ENCODE peak calls at places on chromosomes 7 and 10, in six cellular contexts. F, S, M, K, C and Z are unnamed samples.

GRCh38 chr10:6689036-6689435 is 109.0 kb upstream of the PRKCQ start:
- DNase-seq in F (no peak), S (no peak), M (no peak), K (no peak), C (no peak), Z (no peak)

GRCh38 chr10:110368002-110368401 is 63.3 kb upstream of the SMNDC1 start:
- DNase-seq in F (no peak), S (no peak), M (no peak), K (no peak), C (no peak), Z (no peak)

GRCh38 chr7:22842383-22842903 is 19.8 kb upstream of the TOMM7 start:
- DNase-seq in F (no peak), S (peak), M (no peak), K (no peak), C (no peak), Z (no peak)

GRCh38 chr10:20962165-20962564 is 65.1 kb upstream of the NEBL start:
- DNase-seq in F (no peak), S (no peak), M (no peak), K (no peak), C (no peak), Z (no peak)

GRCh38 chr10:48796846-48797245 is 112.2 kb downstream of the WDFY4 start:
- DNase-seq in F (no peak), S (peak), M (no peak), K (no peak), C (no peak), Z (no peak)

GRCh38 chr7:33379891-33380525 is 250.6 kb downstream of the BBS9 start:
- DNase-seq in F (no peak), S (no peak), M (no peak), K (no peak), C (no peak), Z (no peak)

GRCh38 chr10:72567421-72567820 is 58.5 kb downstream of the MICU1 start:
- DNase-seq in F (no peak), S (no peak), M (no peak), K (no peak), C (no peak), Z (peak)

GRCh38 chr7:70380315-70381027 is 751.5 kb upstream of the GALNT17 start:
- DNase-seq in F (no peak), S (no peak), M (no peak), K (no peak), C (no peak), Z (peak)

GRCh38 chr10:83881647-83882046 is 257.7 kb upstream of the GHITM start:
- DNase-seq in F (no peak), S (no peak), M (no peak), K (no peak), C (no peak), Z (no peak)

GRCh38 chr7:111292026-111292430 is 201.1 kb downstream of the LRRN3 start:
- DNase-seq in F (no peak), S (no peak), M (no peak), K (no peak), C (no peak), Z (no peak)

GRCh38 chr7:105691692-105692564 is 110.6 kb upstream of the EFCAB10 start:
- DNase-seq in F (no peak), S (no peak), M (peak), K (peak), C (peak), Z (no peak)

GRCh38 chr7:76505168-76506080 is 4.9 kb upstream of the UPK3B start:
- DNase-seq in F (no peak), S (peak), M (no peak), K (no peak), C (no peak), Z (no peak)

GRCh38 chr7:112162161-112163020 is 43.8 kb downstream of the DOCK4 start:
- DNase-seq in F (peak), S (peak), M (no peak), K (no peak), C (peak), Z (no peak)

GRCh38 chr10:108911814-108912541 is 1011.3 kb downstream of the XPNPEP1 start:
- DNase-seq in F (peak), S (no peak), M (peak), K (peak), C (peak), Z (no peak)

GRCh38 chr10:96746503-96746902 is 26.2 kb upstream of the PIK3AP1 start:
- DNase-seq in F (no peak), S (peak), M (no peak), K (no peak), C (no peak), Z (no peak)

DNA sequence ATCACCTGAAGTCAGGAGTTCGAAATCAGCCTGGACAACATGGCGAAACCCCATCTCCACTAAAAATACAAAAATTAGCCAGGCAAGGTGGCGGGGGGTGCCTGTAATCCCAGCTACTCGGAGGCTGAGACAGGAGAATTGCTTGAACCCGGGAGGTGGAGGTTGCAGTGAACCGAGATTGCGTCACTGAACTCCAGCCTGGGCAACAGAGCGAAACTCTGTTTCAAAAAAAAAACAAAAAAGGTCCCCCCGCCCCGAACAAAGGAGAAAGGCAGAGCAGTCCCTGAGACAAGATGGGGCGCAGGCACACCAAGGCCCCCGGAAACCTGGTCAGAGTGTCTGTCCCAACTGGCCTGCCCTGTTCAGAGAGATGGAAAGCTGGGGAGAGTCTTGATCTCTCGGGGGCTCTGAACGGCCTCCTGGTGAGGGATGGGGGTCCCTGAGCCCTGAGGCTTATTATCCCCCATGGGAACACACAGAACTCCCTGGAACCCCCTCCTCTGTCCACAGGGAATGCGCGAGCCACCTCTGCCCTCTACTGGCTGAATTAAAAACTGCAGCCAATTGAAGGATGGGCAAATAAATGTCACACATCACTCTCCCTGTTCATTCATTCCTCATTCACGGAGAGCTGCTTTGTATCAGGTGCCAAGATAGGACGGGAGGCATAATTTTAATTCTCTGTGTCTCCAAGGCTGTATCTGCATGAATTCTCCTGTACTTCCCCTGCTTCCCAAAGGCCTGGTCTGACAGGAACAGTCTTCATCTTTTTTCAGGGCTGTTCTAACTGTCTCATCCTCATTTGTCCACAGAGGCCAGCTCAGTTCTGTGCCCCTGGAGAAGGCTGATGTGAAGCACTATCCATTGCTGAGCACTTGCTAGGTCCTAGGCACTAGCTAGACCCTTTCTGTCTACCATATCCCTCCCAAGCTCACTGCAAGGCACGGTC is 28.9 kb downstream of the MAT1A start:
- DNase-seq in F (peak), S (peak), M (no peak), K (peak), C (no peak), Z (no peak)
- TF ChIP-seq CTCF in F (peak), S (peak), M (no peak), K (peak), C (peak), Z (peak)

DNA sequence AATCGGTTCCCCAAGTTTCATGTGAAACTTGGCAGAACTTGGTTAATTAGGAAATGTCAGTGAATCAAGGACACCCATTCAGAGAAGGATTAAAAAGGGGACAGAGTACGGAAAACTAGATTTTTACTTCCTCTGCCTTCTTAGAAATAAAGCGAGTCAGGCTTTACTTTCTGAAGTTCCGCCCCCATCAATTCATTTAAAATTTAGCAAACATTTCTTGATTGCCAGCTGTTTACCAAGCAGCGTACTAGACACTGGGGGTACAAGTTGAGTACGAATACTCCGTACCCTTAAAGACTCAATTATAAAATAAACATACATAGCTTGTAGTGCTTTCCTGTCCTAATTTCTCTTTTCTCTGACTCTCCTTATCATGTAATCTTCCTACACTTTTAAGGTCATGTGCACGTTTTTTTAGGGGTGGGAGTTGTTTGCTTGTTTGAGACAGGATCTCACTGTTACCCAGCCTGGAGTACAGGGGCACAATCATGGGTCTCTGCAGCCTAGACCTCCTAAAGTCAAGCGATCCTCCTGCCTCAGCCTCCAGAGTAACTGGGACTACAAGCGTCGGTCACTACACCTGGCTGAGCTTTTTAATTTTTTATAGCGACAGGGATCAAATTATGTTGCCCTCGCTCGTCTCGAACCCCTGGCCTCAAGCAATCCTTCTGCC is 704 bp upstream of the ABI1 start:
- DNase-seq in F (no peak), S (no peak), M (no peak), K (no peak), C (no peak), Z (no peak)
- TF ChIP-seq CTCF in F (peak), S (peak), M (no peak), K (no peak), C (no peak), Z (no peak)

GRCh38 chr10:80453392-80453714 is 757 bp upstream of the TSPAN14 start:
- DNase-seq in F (no peak), S (no peak), M (no peak), K (no peak), C (no peak), Z (no peak)
- TF ChIP-seq CTCF in F (no peak), S (no peak), M (no peak), K (no peak), C (no peak), Z (no peak)

DNA sequence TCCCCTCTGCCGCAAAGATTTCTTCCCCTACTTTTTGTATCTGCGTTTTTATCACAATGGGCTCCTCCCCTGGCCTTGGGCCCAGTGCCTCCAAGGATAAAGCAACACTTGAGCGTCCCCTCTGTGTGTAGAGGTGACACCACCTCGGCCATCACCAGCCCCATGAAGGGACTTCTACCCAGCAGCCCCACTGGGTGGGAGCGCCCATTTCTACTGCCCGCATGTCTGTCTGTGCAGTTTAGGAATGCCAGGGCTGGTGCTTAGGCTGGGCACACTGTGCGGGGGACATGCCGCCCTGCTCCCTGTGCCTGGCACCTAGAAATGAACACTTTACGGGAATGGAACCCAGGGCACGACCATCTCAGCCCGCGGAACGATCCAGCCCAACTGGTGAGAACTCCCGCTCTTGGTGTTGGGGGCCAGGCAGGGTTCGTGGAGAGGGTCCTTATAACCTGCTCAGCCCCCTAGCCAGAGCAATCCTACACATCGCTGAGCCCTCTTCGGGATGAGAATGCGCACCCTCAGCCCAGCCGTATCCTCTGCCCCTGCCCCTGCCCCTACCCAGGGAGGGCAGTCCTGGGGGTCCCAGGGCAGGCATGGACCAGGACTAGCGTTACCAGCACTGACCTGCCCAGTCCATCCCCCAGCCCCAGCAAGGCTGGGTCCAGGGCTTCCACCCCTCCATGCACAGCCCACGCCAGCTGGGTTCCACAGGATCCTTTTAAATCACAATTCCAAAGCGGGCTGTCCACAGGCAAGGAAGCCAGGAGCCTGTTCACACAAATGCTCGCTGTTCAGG is 12.8 kb downstream of the CRYGN start:
- DNase-seq in F (no peak), S (no peak), M (no peak), K (no peak), C (no peak), Z (no peak)
- TF ChIP-seq CTCF in F (no peak), S (no peak), M (no peak), K (no peak), C (no peak), Z (no peak)

GRCh38 chr10:92119340-92119739 is 171.5 kb downstream of the CPEB3 start:
- DNase-seq in F (no peak), S (no peak), M (no peak), K (no peak), C (no peak), Z (no peak)
- TF ChIP-seq CTCF in F (no peak), S (no peak), M (no peak), K (no peak), C (no peak), Z (no peak)

GRCh38 chr7:139127648-139128047 is 18.1 kb upstream of the ZC3HAV1 start:
- DNase-seq in F (no peak), S (no peak), M (no peak), K (no peak), C (no peak), Z (no peak)
- TF ChIP-seq CTCF in F (no peak), S (peak), M (no peak), K (no peak), C (no peak), Z (no peak)

DNA sequence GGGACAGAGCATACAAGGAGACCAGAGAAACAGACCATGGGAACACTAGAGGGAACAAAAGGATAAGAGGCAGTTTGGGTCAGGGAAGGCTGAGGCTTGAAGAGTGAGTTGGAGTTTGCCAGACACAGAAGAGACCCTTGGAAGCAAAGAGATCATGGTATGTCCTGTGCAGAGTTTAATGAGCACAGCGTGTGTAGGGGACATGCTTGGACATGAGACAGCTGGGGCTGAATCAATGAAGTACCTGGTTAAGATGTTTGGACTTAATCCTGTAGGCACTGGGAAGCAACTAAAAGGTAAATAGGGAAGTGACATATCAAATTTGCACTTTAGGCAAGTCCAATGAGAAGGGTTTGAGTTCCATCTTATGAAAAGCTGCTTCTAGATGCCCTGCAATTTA is 79.6 kb downstream of the KIAA1217 start:
- DNase-seq in F (no peak), S (no peak), M (no peak), K (no peak), C (no peak), Z (no peak)
- TF ChIP-seq CTCF in F (no peak), S (no peak), M (no peak), K (no peak), C (no peak), Z (no peak)